ENCODE peak calls at places on chromosomes 13 and 19, in seven cellular contexts. Z is activated CD8-positive, alpha-beta memory T cell treated with anti-CD3 and anti-CD28 coated beads, Interleukin-2, amount 50 U/mL, for 4 hours; D is choroid plexus epithelial cell; X is progenitor cell of endocrine pancreas; A is MV-4-11; C is effector memory CD8-positive, alpha-beta T cell; H is NCI-H774. K is an unnamed sample.

GRCh38 chr19:57212109-57212508 is 18.7 kb upstream of the AURKC start:
- DNase-seq in Z (no peak), D (no peak), X (no peak), A (no peak), C (no peak), H (no peak), K (no peak)

GRCh38 chr13:113155201-113155600 is 3.2 kb upstream of the PROZ start:
- DNase-seq in Z (no peak), D (no peak), X (no peak), A (peak; percentile 29), C (no peak), H (no peak), K (no peak)

GRCh38 chr13:51291341-51291740 is 48.1 kb upstream of the SERPINE3 start:
- DNase-seq in Z (no peak), D (no peak), X (no peak), A (no peak), C (no peak), H (no peak), K (no peak)

GRCh38 chr13:37118002-37118401 is 12.5 kb upstream of the CSNK1A1L start:
- DNase-seq in Z (no peak), D (no peak), X (no peak), A (no peak), C (no peak), H (no peak), K (no peak)

GRCh38 chr13:94579063-94579462 is 16.9 kb downstream of the TGDS start:
- DNase-seq in Z (no peak), D (no peak), X (no peak), A (no peak), C (no peak), H (no peak), K (no peak)

GRCh38 chr19:56273563-56274117 is 1.1 kb downstream of the EDDM13 start:
- DNase-seq in Z (no peak), D (peak; percentile 20), X (no peak), A (no peak), C (no peak), H (no peak), K (no peak)

GRCh38 chr19:4501005-4501591 is 17.2 kb downstream of the PLIN4 start:
- DNase-seq in Z (no peak), D (no peak), X (no peak), A (no peak), C (no peak), H (no peak), K (peak; percentile 55)

GRCh38 chr19:35509018-35509652 is 4.3 kb downstream of the DMKN start:
- DNase-seq in Z (peak; percentile 29), D (peak; percentile 12), X (peak; percentile 25), A (no peak), C (peak; percentile 50), H (peak; percentile 11), K (no peak)

GRCh38 chr13:83151308-83151660 is 731.0 kb downstream of the SLITRK1 start:
- DNase-seq in Z (no peak), D (peak; percentile 50), X (no peak), A (no peak), C (no peak), H (no peak), K (no peak)

GRCh38 chr13:109938255-109938936 is 152.0 kb upstream of the IRS2 start:
- DNase-seq in Z (no peak), D (peak; percentile 85), X (no peak), A (no peak), C (no peak), H (no peak), K (no peak)

GRCh38 chr19:49061000-49061399 is 3.5 kb upstream of the CGB7 start:
- DNase-seq in Z (no peak), D (no peak), X (no peak), A (no peak), C (no peak), H (no peak), K (no peak)

GRCh38 chr13:97353927-97354326 is 80.0 kb upstream of the RAP2A start:
- DNase-seq in Z (no peak), D (peak; percentile 43), X (no peak), A (no peak), C (no peak), H (no peak), K (no peak)

GRCh38 chr13:113207890-113208423 is 512 bp downstream of the PCID2 start:
- DNase-seq in Z (no peak), D (peak; percentile 63), X (peak; percentile 25), A (no peak), C (no peak), H (peak; percentile 57), K (no peak)

GRCh38 chr19:11881151-11881800 is 6.3 kb upstream of the ZNF69 start:
- DNase-seq in Z (peak; percentile 63), D (peak; percentile 73), X (peak; percentile 57), A (peak; percentile 12), C (peak; percentile 51), H (peak; percentile 2), K (peak; percentile 61)

GRCh38 chr13:94020833-94021232 is 458.6 kb downstream of the DCT start:
- DNase-seq in Z (no peak), D (peak; percentile 15), X (no peak), A (no peak), C (no peak), H (no peak), K (no peak)

GRCh38 chr19:29173896-29174295 is 39.1 kb downstream of the UQCRFS1 start:
- DNase-seq in Z (no peak), D (no peak), X (no peak), A (no peak), C (no peak), H (no peak), K (no peak)